ENCODE peak calls at places on chromosomes 11 and 22, in four cellular contexts. A is A549, E is HCT116, L is K562. G is an unnamed sample.

GRCh38 chr11:112100457-112100856 is 13.8 kb downstream of the SDHD start:
- DNase-seq in E (no peak), A (no peak), L (no peak), G (no peak)

GRCh38 chr11:111571829-111572501 is 30.3 kb upstream of the SIK2 start:
- DNase-seq in A (no peak), L (no peak), E (no peak), G (no peak)

GRCh38 chr22:25969286-25969685 is 200.0 kb upstream of the SEZ6L start:
- DNase-seq in A (no peak), E (no peak), L (no peak), G (no peak)

GRCh38 chr11:134566311-134566710 is 154.3 kb upstream of the B3GAT1 start:
- DNase-seq in A (no peak), E (no peak), L (no peak), G (no peak)

GRCh38 chr11:12846766-12847615 is 162.1 kb upstream of the RASSF10 start:
- DNase-seq in E (no peak), A (no peak), L (no peak), G (no peak)

GRCh38 chr22:42114721-42115120 is 15.9 kb downstream of the CYP2D6 start:
- DNase-seq in A (peak; percentile 34), L (no peak), E (peak; percentile 26), G (no peak)

GRCh38 chr11:63854696-63855095 is 15.8 kb downstream of the MARK2 start:
- DNase-seq in A (no peak), E (no peak), L (no peak), G (no peak)

GRCh38 chr11:1817511-1817910 is 17.3 kb upstream of the SYT8 start:
- DNase-seq in E (no peak), A (no peak), L (no peak), G (no peak)

GRCh38 chr22:39536711-39537110 is 4.2 kb upstream of the RPS19BP1 start:
- DNase-seq in L (no peak), E (no peak), A (no peak), G (no peak)

GRCh38 chr11:66365711-66366619 is 5.6 kb downstream of the SLC29A2 start:
- DNase-seq in L (peak; percentile 9), E (no peak), A (no peak), G (no peak)

GRCh38 chr11:102485095-102485722 is 32.6 kb upstream of the TMEM123 start:
- DNase-seq in E (no peak), L (no peak), A (no peak), G (no peak)

GRCh38 chr22:48942698-48943566 is 884.7 kb downstream of the BRD1 start:
- DNase-seq in L (no peak), E (no peak), A (no peak), G (no peak)

GRCh38 chr22:39214006-39214382 is 30.8 kb downstream of the PDGFB start:
- DNase-seq in A (no peak), E (no peak), L (no peak), G (no peak)

GRCh38 chr11:129861702-129862107 is 33.7 kb downstream of the NFRKB start:
- DNase-seq in L (no peak), E (peak; percentile 61), A (peak; percentile 89), G (no peak)

GRCh38 chr11:125001849-125002248 is 47.8 kb downstream of the CCDC15 start:
- DNase-seq in E (no peak), L (no peak), A (no peak), G (no peak)

GRCh38 chr22:31603574-31603973 is 58.4 kb downstream of the PISD start:
- DNase-seq in A (no peak), E (no peak), L (no peak), G (no peak)

GRCh38 chr11:32891657-32892354 is 805 bp upstream of the QSER1 start:
- DNase-seq in A (no peak), E (no peak), L (no peak), G (no peak)

GRCh38 chr11:6855971-6856542 is 6.8 kb upstream of the OR10A2 start:
- DNase-seq in A (peak; percentile 3), L (no peak), E (no peak), G (no peak)

GRCh38 chr22:46069518-46070214 is 80.7 kb upstream of the PPARA start:
- DNase-seq in A (peak; percentile 96), L (no peak), E (peak; percentile 91), G (no peak)

GRCh38 chr11:73317373-73317772 is 9.3 kb downstream of the ARHGEF17 start:
- DNase-seq in A (no peak), E (no peak), L (no peak), G (no peak)

GRCh38 chr11:46745995-46746394 is 27.0 kb downstream of the F2 start:
- DNase-seq in A (no peak), E (no peak), L (no peak), G (no peak)

GRCh38 chr22:40409613-40410113 is 39.3 kb downstream of the SGSM3 start:
- DNase-seq in E (no peak), A (no peak), L (no peak), G (no peak)

GRCh38 chr11:119726585-119727522 is 2.1 kb downstream of the NECTIN1 start:
- DNase-seq in E (no peak), A (no peak), L (no peak), G (no peak)

GRCh38 chr22:40690370-40690769 is 11.1 kb downstream of the MCHR1 start:
- DNase-seq in A (no peak), E (no peak), L (no peak), G (no peak)

GRCh38 chr11:70527429-70528045 is 129.2 kb downstream of the CTTN start:
- DNase-seq in E (no peak), L (no peak), A (no peak), G (no peak)

GRCh38 chr22:25736378-25737011 is 5.5 kb upstream of the MYO18B start:
- DNase-seq in A (no peak), E (no peak), L (no peak), G (no peak)

GRCh38 chr11:84855846-84856245 is 771.3 kb downstream of the DLG2 start:
- DNase-seq in L (no peak), E (no peak), A (no peak), G (no peak)

GRCh38 chr11:11366793-11367192 is 13.7 kb upstream of the CSNK2A3 start:
- DNase-seq in L (no peak), A (no peak), E (no peak), G (no peak)

GRCh38 chr22:46349681-46350080 is 14.2 kb downstream of the TRMU start:
- DNase-seq in A (no peak), E (no peak), L (no peak), G (no peak)

GRCh38 chr22:49992921-49993648 is 19.5 kb downstream of the IL17REL start:
- DNase-seq in L (peak; percentile 49), A (peak; percentile 65), E (no peak), G (no peak)

GRCh38 chr11:797300-798092 is 585 bp downstream of the SLC25A22 start:
- DNase-seq in A (peak; percentile 69), L (peak; percentile 65), E (no peak), G (no peak)

GRCh38 chr11:94649925-94650623 is 82.9 kb downstream of the PIWIL4 start:
- DNase-seq in A (no peak), E (no peak), L (no peak), G (no peak)

GRCh38 chr22:48423481-48423901 is 1404.2 kb downstream of the BRD1 start:
- DNase-seq in E (no peak), L (no peak), A (no peak), G (no peak)

GRCh38 chr11:19673924-19674390 is 38.7 kb upstream of the NAV2 start:
- DNase-seq in A (no peak), L (no peak), E (no peak), G (no peak)

GRCh38 chr22:32752868-32753520 is 48.5 kb upstream of the TIMP3 start:
- DNase-seq in L (no peak), A (no peak), E (no peak), G (no peak)

GRCh38 chr11:42066113-42066512 is 606.7 kb upstream of the LRRC4C start:
- DNase-seq in A (peak; percentile 14), E (no peak), L (no peak), G (no peak)

DNA sequence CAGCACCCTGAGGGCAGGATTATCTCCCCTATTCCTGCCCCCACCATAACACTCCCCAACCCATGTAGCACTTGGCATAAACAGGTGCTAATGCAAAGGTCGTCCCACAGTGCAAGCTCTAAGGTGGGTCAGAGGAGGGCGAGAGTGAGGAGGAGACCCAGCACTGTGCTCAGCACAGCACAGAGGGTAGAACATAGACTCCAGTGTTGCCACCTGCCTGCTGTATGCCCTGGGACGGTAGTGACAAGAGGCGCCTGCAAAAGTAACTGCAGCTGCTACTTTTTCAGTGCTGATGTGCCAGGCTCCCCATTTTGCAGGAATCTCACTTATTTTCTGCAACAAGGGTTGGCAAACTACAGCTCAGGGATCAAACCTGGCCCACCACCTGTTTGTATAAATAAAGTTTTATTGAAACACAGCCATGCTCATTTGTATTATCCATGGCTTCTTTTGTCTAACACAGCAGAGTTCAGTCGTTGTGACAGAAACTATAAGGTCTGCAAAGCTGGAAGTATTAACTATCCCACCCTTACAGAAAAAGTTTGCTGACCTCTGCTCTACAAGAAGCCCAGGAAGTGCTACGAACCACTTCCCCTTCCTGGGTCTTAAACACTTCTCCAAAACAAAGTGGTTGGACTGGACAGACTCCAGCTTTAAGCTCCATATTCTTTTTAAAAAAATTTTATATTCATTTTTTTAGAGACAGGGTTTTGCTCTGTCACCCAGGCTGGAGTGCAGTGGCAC is 16.9 kb upstream of the CDC42BPG start:
- DNase-seq in A (no peak), E (no peak), L (no peak), G (no peak)
- TF ChIP-seq REST in A (no peak), E (no peak), L (no peak), G (no peak)

GRCh38 chr11:107608809-107609208 is 17.9 kb downstream of the ELMOD1 start:
- DNase-seq in L (no peak), E (no peak), A (no peak), G (no peak)

GRCh38 chr11:107609384-107610218 is 18.7 kb downstream of the ELMOD1 start:
- DNase-seq in A (no peak), E (no peak), L (no peak), G (no peak)

DNA sequence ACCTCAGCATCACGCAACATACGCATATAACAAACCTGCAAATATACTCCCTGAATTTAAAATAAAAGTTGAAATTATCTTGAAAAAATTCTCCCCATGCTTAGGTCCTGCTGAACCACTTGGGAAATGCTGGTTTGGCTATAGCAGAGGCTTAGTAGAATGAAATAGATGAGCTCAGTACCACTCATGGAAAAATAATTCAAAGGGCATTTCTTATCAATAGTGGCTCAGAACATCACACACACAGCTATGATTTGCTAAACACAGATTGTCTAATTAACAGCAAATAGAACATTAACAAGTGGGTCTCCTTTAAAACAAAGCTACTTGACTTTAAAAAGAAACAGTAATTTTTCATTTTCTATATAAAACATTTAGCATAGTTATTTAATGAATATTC is 21.5 kb downstream of the ELMOD1 start:
- DNase-seq in E (no peak), A (no peak), L (no peak), G (no peak)
- TF ChIP-seq REST in E (no peak), A (no peak), L (no peak), G (no peak)

GRCh38 chr11:59550368-59550841 is 39.1 kb downstream of the OR4D9 start:
- DNase-seq in A (peak; percentile 99), L (peak; percentile 75), E (peak; percentile 96), G (peak; percentile 96)
- TF ChIP-seq REST in A (no peak), L (no peak), E (no peak), G (no peak)

GRCh38 chr11:15896026-15896425 is 460.3 kb downstream of the SOX6 start:
- DNase-seq in A (no peak), L (no peak), E (no peak), G (no peak)
- TF ChIP-seq REST in A (no peak), L (no peak), E (no peak), G (no peak)

DNA sequence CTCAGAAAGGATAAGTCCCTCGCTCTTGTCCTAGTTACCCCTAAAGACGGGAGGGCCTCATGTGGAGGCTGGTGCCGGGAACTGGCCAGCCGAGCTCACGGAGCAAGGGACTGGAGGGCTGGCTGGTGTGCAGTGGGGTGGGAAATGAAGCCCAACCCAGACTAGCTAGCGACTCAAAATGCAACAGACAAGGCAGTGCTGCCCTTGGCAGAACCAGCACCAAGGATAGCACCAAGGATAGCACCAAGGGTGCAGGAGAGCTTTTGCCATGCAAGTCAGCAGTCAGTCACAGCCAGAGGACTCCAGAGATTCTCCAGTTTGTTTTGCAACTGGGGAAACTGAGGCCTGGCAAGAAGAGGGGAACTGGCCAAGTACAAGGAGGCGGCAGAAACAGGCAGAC is 6.5 kb upstream of the BATF2 start:
- DNase-seq in L (no peak), A (no peak), E (no peak), G (no peak)
- TF ChIP-seq REST in L (peak; percentile 55), A (peak; percentile 79), E (no peak), G (peak; percentile 81)

G was measured in GM12878.